ENCODE peak calls at places on chromosomes 5 and 9, in four cellular contexts. K is BJ, T is AG08395, Z is NCI-H1092 treated with DMSO at 0.1 percent for 48 hours. C is an unnamed sample.

GRCh38 chr5:96187309-96188027 is 225.8 kb upstream of the ELL2 start:
- DNase-seq in T (no peak), Z (no peak), K (no peak), C (no peak)

GRCh38 chr9:93071464-93071863 is 13.0 kb downstream of the SUSD3 start:
- DNase-seq in K (no peak), Z (peak), T (peak), C (no peak)

GRCh38 chr9:76873056-76873792 is 32.7 kb downstream of the PRUNE2 start:
- DNase-seq in K (no peak), Z (peak), T (no peak), C (no peak)

GRCh38 chr5:169786219-169786618 is 149.1 kb downstream of the DOCK2 start:
- DNase-seq in T (no peak), K (no peak), Z (no peak), C (no peak)

GRCh38 chr9:37622462-37622861 is 28.3 kb upstream of the FRMPD1 start:
- DNase-seq in Z (no peak), T (peak), K (no peak), C (no peak)

GRCh38 chr9:37908698-37909186 is 4.8 kb upstream of the SLC25A51 start:
- DNase-seq in Z (no peak), K (peak), T (peak), C (no peak)

GRCh38 chr9:85043248-85043647 is 373.7 kb downstream of the NTRK2 start:
- DNase-seq in Z (no peak), T (no peak), K (no peak), C (no peak)

GRCh38 chr9:20243866-20244647 is 378.2 kb downstream of the MLLT3 start:
- DNase-seq in K (no peak), T (no peak), Z (no peak), C (no peak)